ENCODE peak calls at places on chromosomes 16 and 17, in five cellular contexts. U, J, T, R and M are unnamed samples.
A peak's percentile ranks its signal among the peaks of the same experiment; 100 is the strongest.

GRCh38 chr16:10752843-10753523 is 9.3 kb downstream of the NUBP1 start:
- DNase-seq in R (no peak), J (peak; percentile 53), T (peak; percentile 74), U (no peak), M (no peak)

GRCh38 chr17:49365667-49366066 is 3.6 kb upstream of the ZNF652 start:
- DNase-seq in J (peak; percentile 61), R (peak; percentile 37), T (no peak), U (peak; percentile 70), M (peak; percentile 56)

GRCh38 chr17:65294184-65294719 is 157.1 kb downstream of the RGS9 start:
- DNase-seq in U (peak; percentile 77), R (peak; percentile 69), J (peak; percentile 62), T (no peak), M (peak; percentile 68)

GRCh38 chr17:5877948-5878347 is 192.2 kb upstream of the WSCD1 start:
- DNase-seq in U (no peak), J (no peak), R (no peak), T (no peak), M (no peak)

GRCh38 chr16:53754938-53755910 is 51.3 kb downstream of the FTO start:
- DNase-seq in U (peak; percentile 54), R (peak; percentile 58), T (no peak), J (no peak), M (no peak)

GRCh38 chr16:8474576-8474975 is 115.7 kb downstream of the TMEM114 start:
- DNase-seq in R (no peak), J (no peak), T (no peak), U (no peak), M (no peak)

GRCh38 chr16:75096730-75097129 is 19.9 kb downstream of the LDHD start:
- DNase-seq in U (no peak), T (no peak), J (no peak), R (no peak), M (no peak)

GRCh38 chr17:48505788-48506187 is 25.0 kb downstream of the HOXB1 start:
- DNase-seq in T (peak; percentile 77), J (peak; percentile 72), U (peak; percentile 89), R (peak; percentile 88), M (peak; percentile 33)

GRCh38 chr16:67936876-67937605 is 391 bp upstream of the PSMB10 start:
- DNase-seq in J (peak; percentile 93), T (peak; percentile 65), R (peak; percentile 65), U (no peak), M (no peak)

GRCh38 chr17:35191001-35191695 is 3.0 kb downstream of the SLC35G3 start:
- DNase-seq in U (no peak), J (no peak), T (no peak), R (no peak), M (no peak)

GRCh38 chr17:67520916-67521772 is 144.1 kb downstream of the PITPNC1 start:
- DNase-seq in R (no peak), U (no peak), J (peak; percentile 7), T (no peak), M (no peak)

GRCh38 chr17:62995377-62995885 is 29.4 kb downstream of the TANC2 start:
- DNase-seq in U (peak; percentile 58), J (peak; percentile 89), T (no peak), R (peak; percentile 73), M (peak; percentile 20)

GRCh38 chr17:77235370-77236080 is 94.8 kb downstream of the SEC14L1 start:
- DNase-seq in R (no peak), T (peak; percentile 34), J (peak; percentile 38), U (no peak), M (no peak)
- TF ChIP-seq MYC in R (no peak), T (no peak), J (no peak), U (no peak), M (no peak)

GRCh38 chr17:2071024-2071385 is 16.1 kb downstream of the HIC1 start:
- DNase-seq in R (no peak), J (no peak), T (no peak), U (no peak), M (no peak)

GRCh38 chr17:2070241-2071023 is 15.5 kb downstream of the HIC1 start:
- DNase-seq in J (no peak), R (no peak), T (peak; percentile 96), U (no peak), M (no peak)

GRCh38 chr17:2074919-2075318 is 20.0 kb downstream of the HIC1 start:
- DNase-seq in R (no peak), U (no peak), J (no peak), T (no peak), M (no peak)

GRCh38 chr17:2068589-2069051 is 13.7 kb downstream of the HIC1 start:
- DNase-seq in T (no peak), J (no peak), U (no peak), R (no peak), M (no peak)

GRCh38 chr17:2071421-2072281 is 16.7 kb downstream of the HIC1 start:
- DNase-seq in J (peak; percentile 54), T (no peak), R (no peak), U (no peak), M (no peak)
- TF ChIP-seq MYC in J (no peak), T (no peak), R (no peak), U (no peak), M (no peak)

DNA sequence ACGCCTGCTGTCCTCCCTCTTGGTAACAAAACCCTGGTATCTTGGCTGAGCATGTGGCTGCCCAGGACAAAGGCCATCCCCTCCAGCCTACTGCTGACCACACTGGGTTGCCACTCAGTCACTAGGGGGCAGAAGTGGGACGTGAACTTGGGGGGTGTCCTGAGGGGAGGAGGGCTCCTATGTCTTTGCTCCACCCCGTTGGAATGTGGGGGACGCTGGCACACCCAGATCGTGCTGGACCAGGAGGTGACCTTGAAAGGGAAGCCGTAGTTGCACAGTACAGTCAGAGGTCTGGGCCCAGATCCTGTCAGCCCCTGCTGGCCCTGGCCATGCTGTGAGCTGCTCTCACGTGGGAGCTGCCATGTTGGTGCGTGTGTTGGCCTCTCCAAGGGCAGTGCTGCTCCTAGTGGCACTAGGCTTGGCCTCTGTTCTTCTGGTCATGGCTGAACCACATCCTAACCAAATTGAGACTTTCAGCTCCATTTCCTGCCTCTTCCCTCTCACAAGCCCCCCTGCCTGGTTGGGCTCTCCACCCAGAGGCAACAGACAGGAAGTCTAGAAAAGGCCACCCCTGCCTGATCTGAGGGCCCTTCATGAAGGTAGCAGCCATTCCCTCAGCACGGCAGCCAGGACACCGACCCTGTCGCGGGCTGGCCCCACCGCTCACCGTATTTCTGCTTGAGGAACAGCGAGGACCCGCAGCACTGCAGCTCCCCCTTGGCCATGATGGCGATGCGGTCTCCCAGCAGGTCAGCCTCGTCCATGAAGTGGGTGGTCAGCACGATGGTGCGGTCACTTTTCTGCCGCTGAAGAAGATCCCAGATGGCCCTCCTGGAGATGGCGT is 29.0 kb upstream of the RNPS1 start:
- DNase-seq in U (peak; percentile 62), J (peak; percentile 56), R (peak; percentile 87), T (no peak), M (peak; percentile 54)
- TF ChIP-seq MYC in U (no peak), J (no peak), R (no peak), T (no peak), M (peak; percentile 48)

GRCh38 chr17:38459556-38459955 is 31.3 kb downstream of the ARHGAP23 start:
- DNase-seq in J (no peak), U (no peak), R (no peak), T (no peak), M (no peak)
- TF ChIP-seq MYC in J (no peak), U (no peak), R (no peak), T (no peak), M (no peak)

GRCh38 chr16:86513471-86514277 is 3.3 kb downstream of the FOXF1 start:
- DNase-seq in T (no peak), U (no peak), J (no peak), R (no peak), M (no peak)
- TF ChIP-seq MYC in T (no peak), U (no peak), J (no peak), R (no peak), M (no peak)

DNA sequence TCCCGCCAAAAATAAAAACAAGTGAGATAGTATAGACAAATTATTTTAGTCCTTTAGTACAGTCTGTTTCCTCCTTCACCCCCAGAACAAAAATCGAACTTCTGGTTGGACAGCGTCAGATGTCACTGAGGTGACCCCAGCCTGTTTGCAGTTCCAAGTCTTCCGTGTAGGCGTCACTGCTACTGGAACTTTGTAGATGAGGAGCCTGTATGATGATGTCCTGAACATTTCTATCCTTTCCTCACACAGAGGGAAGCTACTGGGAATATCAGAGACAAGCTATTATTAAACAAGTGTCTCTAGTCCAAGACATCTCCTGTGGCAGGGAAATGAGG is 924 bp upstream of the VEZF1 start:
- DNase-seq in U (peak; percentile 72), T (no peak), J (no peak), R (peak; percentile 72), M (peak; percentile 78)
- TF ChIP-seq MYC in U (no peak), T (no peak), J (no peak), R (no peak), M (no peak)

DNA sequence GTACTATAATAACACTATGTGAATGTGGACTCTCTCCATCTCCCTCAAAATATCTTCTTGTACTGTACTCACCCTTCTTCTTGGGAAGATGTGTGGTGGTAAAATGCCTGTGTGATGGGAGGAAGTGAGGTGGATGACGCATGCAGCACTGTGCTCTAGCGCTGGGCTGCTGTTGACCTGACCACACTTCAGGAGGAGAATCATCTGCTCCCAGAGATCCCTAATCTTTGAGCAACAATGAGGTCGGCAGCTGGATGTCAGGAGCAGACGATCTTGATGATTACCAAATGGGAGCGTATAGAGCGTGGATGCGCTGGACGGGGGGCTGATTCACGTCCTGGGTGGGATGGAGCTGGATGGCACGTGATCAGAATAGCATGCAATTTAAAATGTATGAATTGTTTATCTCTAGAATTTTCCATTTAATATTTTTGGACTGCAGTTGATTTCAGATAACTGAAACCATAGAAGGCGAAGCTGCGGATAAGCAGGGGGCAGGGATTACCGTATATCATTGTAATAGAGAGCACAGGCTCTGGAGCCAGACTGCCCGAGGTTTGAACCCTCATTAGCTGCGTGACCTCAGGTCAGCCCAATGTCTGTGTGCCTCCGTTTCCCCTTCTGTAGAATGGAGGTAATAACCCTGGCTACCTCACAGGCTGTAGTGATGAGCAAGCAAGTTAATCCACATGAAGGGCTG is 23.7 kb upstream of the CYLD start:
- DNase-seq in R (no peak), T (no peak), J (no peak), U (no peak), M (no peak)
- TF ChIP-seq MYC in R (no peak), T (no peak), J (no peak), U (no peak), M (no peak)